ENCODE peak calls at places on chromosomes 12 and 14, in ten cellular contexts. O is neural progenitor cell, W is endothelial cell of umbilical vein, E is fibroblast of lung, T is GM23338, Z is MM.1S, N is GM23248, K is mammary epithelial cell, B is K562, C is PC-3. Q is an unnamed sample. For H3K79me2, the result is how much of the 10 kb centered on the place peaks cover.

GRCh38 chr14:35406811-35407630 is 2.5 kb upstream of the NFKBIA start:
- DNase-seq in B (peak), E (peak), Z (peak), T (peak), C (peak), K (peak), W (peak), O (peak), N (peak), Q (peak)

GRCh38 chr12:110689002-110689600 is at the start of gene HVCN1:
- DNase-seq in K (no peak), Z (no peak), C (no peak), O (peak), B (peak), N (peak), W (no peak), E (peak), T (peak), Q (peak)

GRCh38 chr12:39905152-39905551 is 200.7 kb downstream of the SLC2A13 start:
- DNase-seq in E (peak), C (no peak), T (no peak), K (peak), N (peak), W (no peak), B (no peak), O (no peak), Z (no peak), Q (peak)

GRCh38 chr14:75968461-75968860 is 13.3 kb downstream of the TGFB3 start:
- DNase-seq in K (no peak), W (no peak), E (no peak), Z (no peak), N (peak), O (no peak), C (no peak), T (no peak), B (no peak), Q (no peak)

GRCh38 chr12:57033428-57033827 is 16.5 kb downstream of the MYO1A start:
- DNase-seq in Z (no peak), C (peak), B (no peak), O (no peak), N (no peak), K (peak), E (no peak), W (no peak), T (no peak), Q (no peak)

GRCh38 chr12:108839890-108840230 is 17.5 kb downstream of the SSH1 start:
- DNase-seq in C (no peak), E (no peak), K (no peak), B (no peak), Z (no peak), N (no peak), T (no peak), O (no peak), W (no peak), Q (no peak)

GRCh38 chr12:123937707-123938600 is 34.7 kb downstream of the CCDC92 start:
- DNase-seq in K (no peak), E (no peak), T (no peak), Z (peak), C (no peak), N (no peak), B (no peak), O (no peak), W (no peak), Q (no peak)

GRCh38 chr12:15966426-15966825 is 55.3 kb downstream of the DERA start:
- DNase-seq in E (no peak), O (no peak), K (peak), Z (no peak), T (no peak), C (peak), N (peak), B (no peak), W (peak), Q (no peak)

GRCh38 chr12:45010051-45010450 is 40.8 kb downstream of the DBX2 start:
- DNase-seq in E (peak), O (no peak), K (peak), W (peak), Z (no peak), T (no peak), N (peak), B (no peak), C (peak), Q (no peak)

GRCh38 chr12:24133385-24133784 is 183.9 kb upstream of the SOX5 start:
- DNase-seq in K (no peak), B (no peak), N (no peak), W (no peak), O (peak), Z (peak), T (peak), E (no peak), C (no peak), Q (no peak)

GRCh38 chr12:106140223-106140986 is 1.7 kb upstream of the NUAK1 start:
- DNase-seq in N (no peak), B (no peak), K (no peak), W (no peak), E (no peak), C (no peak), Z (no peak), T (no peak), O (peak), Q (peak)

GRCh38 chr12:117035287-117035686 is 63.9 kb downstream of the TESC start:
- DNase-seq in Z (no peak), B (no peak), E (no peak), N (no peak), T (peak), O (no peak), C (no peak), W (no peak), K (no peak), Q (no peak)

GRCh38 chr12:88945041-88945732 is 364.9 kb upstream of the KITLG start:
- DNase-seq in T (no peak), B (no peak), O (no peak), C (no peak), N (no peak), K (no peak), E (peak), Z (no peak), W (peak), Q (no peak)

GRCh38 chr12:22687677-22688076 is 62.7 kb downstream of the ETNK1 start:
- DNase-seq in C (peak), W (peak), O (no peak), N (peak), T (no peak), Z (peak), K (peak), B (no peak), E (peak), Q (no peak)

GRCh38 chr12:49416892-49417291 is 49.6 kb downstream of the SPATS2 start:
- DNase-seq in Z (no peak), O (no peak), N (no peak), W (no peak), E (no peak), C (no peak), T (no peak), K (no peak), B (no peak), Q (no peak)

GRCh38 chr12:54195736-54196347 is 7.1 kb upstream of the SMUG1 start:
- DNase-seq in B (peak), C (no peak), W (peak), E (peak), K (no peak), Z (no peak), T (no peak), N (peak), O (no peak), Q (peak)

GRCh38 chr12:69388371-69388770 is 28.8 kb downstream of the YEATS4 start:
- DNase-seq in Z (peak), N (peak), K (peak), O (no peak), B (no peak), W (peak), E (peak), T (no peak), C (peak), Q (peak)

GRCh38 chr14:30298266-30298795 is 260.6 kb upstream of the G2E3 start:
- DNase-seq in W (no peak), B (no peak), O (no peak), N (no peak), E (no peak), K (peak), T (no peak), C (no peak), Z (no peak), Q (no peak)

GRCh38 chr12:45128637-45129036 is 77.7 kb upstream of the DBX2 start:
- DNase-seq in K (no peak), C (no peak), T (no peak), E (no peak), W (no peak), Z (no peak), B (no peak), O (no peak), N (no peak), Q (no peak)

GRCh38 chr12:25034676-25035075 is 85.8 kb upstream of the BCAT1 start:
- DNase-seq in E (no peak), O (no peak), N (no peak), Z (no peak), T (no peak), W (no peak), K (peak), C (no peak), B (no peak), Q (no peak)

GRCh38 chr14:50978888-50979287 is 34.6 kb upstream of the PYGL start:
- DNase-seq in N (no peak), C (no peak), W (no peak), Z (peak), O (no peak), K (no peak), B (no peak), T (no peak), E (no peak), Q (no peak)

GRCh38 chr14:26204954-26205479 is 392.8 kb downstream of the NOVA1 start:
- DNase-seq in B (no peak), E (peak), K (no peak), W (peak), C (no peak), T (peak), O (peak), Z (no peak), N (peak), Q (peak)

GRCh38 chr12:126114420-126114819 is 1049.2 kb downstream of the AACS start:
- DNase-seq in K (no peak), N (no peak), Z (no peak), O (no peak), E (no peak), T (no peak), B (no peak), W (no peak), C (no peak), Q (no peak)

GRCh38 chr12:1527789-1528188 is 66.6 kb downstream of the FBXL14 start:
- DNase-seq in N (peak), B (no peak), O (no peak), E (peak), W (no peak), K (peak), T (no peak), C (peak), Z (no peak), Q (no peak)

GRCh38 chr14:77268989-77269595 is 1.9 kb downstream of the NGB start:
- DNase-seq in Z (peak), T (peak), C (no peak), W (no peak), B (no peak), K (peak), N (no peak), O (no peak), E (no peak), Q (no peak)

GRCh38 chr12:3267690-3268089 is 190.5 kb downstream of the TSPAN9 start:
- DNase-seq in O (no peak), W (no peak), E (no peak), Z (no peak), K (no peak), N (no peak), T (no peak), B (no peak), C (no peak), Q (no peak)

GRCh38 chr12:12716151-12716844 is 870 bp upstream of the CDKN1B start:
- DNase-seq in N (peak), B (no peak), W (peak), O (no peak), E (peak), K (peak), C (peak), T (peak), Z (peak), Q (peak)

GRCh38 chr12:122318607-122319311 is 52.5 kb upstream of the VPS33A start:
- DNase-seq in T (no peak), Z (no peak), C (peak), E (peak), B (no peak), N (peak), O (no peak), K (no peak), W (peak), Q (no peak)

GRCh38 chr12:30694971-30695326 is 720 bp downstream of the IPO8 start:
- DNase-seq in N (peak), O (peak), T (peak), K (peak), Z (peak), C (peak), W (peak), E (peak), B (peak), Q (peak)

GRCh38 chr12:94855853-94856252 is 147.6 kb downstream of the NDUFA12 start:
- DNase-seq in C (no peak), E (no peak), Z (no peak), T (no peak), K (no peak), O (no peak), B (no peak), W (no peak), N (no peak), Q (no peak)

GRCh38 chr14:50974118-50974517 is 29.8 kb upstream of the PYGL start:
- DNase-seq in T (no peak), C (no peak), O (no peak), N (no peak), W (no peak), K (no peak), Z (no peak), B (no peak), E (no peak), Q (no peak)

GRCh38 chr12:124411291-124411878 is 116.5 kb downstream of the RFLNA start:
- DNase-seq in W (no peak), E (peak), K (peak), O (peak), Z (no peak), N (peak), T (no peak), B (no peak), C (peak), Q (peak)

GRCh38 chr12:116265361-116266128 is 11.9 kb downstream of the MED13L start:
- DNase-seq in C (no peak), T (no peak), K (no peak), W (no peak), N (peak), Z (no peak), E (no peak), B (no peak), O (no peak), Q (no peak)

GRCh38 chr12:71475280-71475679 is 35.7 kb downstream of the LGR5 start:
- DNase-seq in C (no peak), N (peak), T (no peak), B (no peak), O (no peak), W (no peak), E (no peak), Z (no peak), K (no peak), Q (no peak)

GRCh38 chr12:111438501-111438900 is 32.8 kb downstream of the SH2B3 start:
- DNase-seq in O (peak), E (peak), C (peak), T (peak), B (no peak), N (peak), W (peak), K (peak), Z (no peak), Q (peak)

GRCh38 chr14:59831121-59831730 is 39.4 kb downstream of the RTN1 start:
- DNase-seq in T (no peak), K (no peak), E (no peak), O (no peak), B (no peak), Z (no peak), N (no peak), C (no peak), W (no peak), Q (no peak)

GRCh38 chr12:75481013-75481705 is 604 bp downstream of the GLIPR1 start:
- DNase-seq in O (no peak), W (peak), E (peak), B (no peak), C (no peak), T (no peak), N (peak), Z (peak), K (no peak), Q (no peak)
- H2AFZ ChIP-seq in O (no peak), W (peak), E (no peak), B (peak), C (peak), T (peak), N (peak), Z (peak), K (peak), Q (peak)

GRCh38 chr14:100027771-100028490 is 37.3 kb upstream of the EVL start:
- DNase-seq in B (no peak), C (no peak), E (no peak), W (no peak), Z (no peak), T (no peak), N (peak), K (no peak), O (no peak), Q (no peak)
- H3K79me2 ChIP-seq in B (under half), C (under half), E (under half), W (under half), Z (under half), T (under half), N (half or more), K (under half), O (under half), Q (half or more)

GRCh38 chr14:91835920-91836843 is 31.2 kb downstream of the TC2N start:
- DNase-seq in E (no peak), B (peak), N (peak), W (no peak), T (peak), C (peak), O (peak), Z (no peak), K (peak), Q (peak)
- TF ChIP-seq EZH2 in E (peak), B (no peak), N (no peak), W (peak), T (no peak), C (peak), O (peak), Z (no peak), K (no peak), Q (peak)

DNA sequence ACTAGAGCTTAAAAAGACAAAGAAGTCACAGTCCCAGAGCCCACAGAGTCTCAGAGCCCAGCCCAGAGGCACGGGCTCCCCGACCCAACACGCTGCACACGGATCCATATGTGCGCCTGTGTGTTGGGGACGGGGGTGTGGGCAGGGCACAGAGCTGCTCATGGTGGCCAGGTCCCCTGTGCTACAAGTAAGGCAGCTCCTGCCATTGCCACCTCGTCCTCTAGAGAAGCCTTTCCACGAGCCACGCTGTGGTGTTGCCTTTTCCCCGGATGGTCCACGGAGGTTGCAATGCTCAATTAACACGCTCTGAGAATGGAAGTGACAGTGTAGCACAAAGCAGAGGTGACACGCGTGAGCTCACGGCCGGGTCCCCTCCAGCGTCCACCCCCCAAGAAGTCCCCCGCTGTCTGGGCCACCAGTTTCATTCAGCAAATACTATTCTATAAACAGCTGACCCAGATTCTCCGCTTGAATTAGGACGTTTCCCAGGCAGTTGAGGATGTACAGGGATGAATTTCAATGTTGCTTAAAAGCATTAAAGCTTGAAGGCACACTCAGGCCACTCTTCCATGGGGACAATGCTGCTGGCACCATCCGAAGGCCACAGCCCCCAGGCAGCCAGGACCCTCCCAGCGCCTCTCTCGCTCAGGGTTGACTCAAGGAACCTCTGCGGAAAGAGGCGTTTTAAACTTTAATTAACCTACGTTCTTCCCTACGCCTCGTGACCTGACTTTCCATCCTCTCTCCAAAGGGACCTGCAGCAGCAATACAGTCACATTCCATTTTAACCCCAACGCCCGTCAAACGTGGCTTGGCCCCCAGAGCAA is 22.7 kb upstream of the EIF5 start:
- DNase-seq in K (no peak), B (no peak), T (no peak), E (no peak), Z (no peak), W (no peak), N (no peak), C (no peak), O (no peak), Q (no peak)
- H2AFZ ChIP-seq in K (no peak), B (no peak), T (peak), E (no peak), Z (no peak), W (no peak), N (no peak), C (no peak), O (peak), Q (no peak)

GRCh38 chr14:61428261-61428660 is 106.9 kb downstream of the PRKCH start:
- DNase-seq in K (no peak), Z (no peak), B (no peak), T (peak), E (no peak), O (no peak), C (no peak), W (no peak), N (no peak), Q (no peak)
- H3K79me2 ChIP-seq in K (under half), Z (under half), B (under half), T (under half), E (under half), O (under half), C (under half), W (half or more), N (under half), Q (under half)

GRCh38 chr12:42588981-42589464 is 523 bp downstream of the PRICKLE1 start:
- DNase-seq in E (peak), C (peak), T (peak), B (peak), K (peak), Z (no peak), O (peak), W (peak), N (peak), Q (peak)
- TF ChIP-seq EZH2 in E (peak), C (no peak), T (peak), B (no peak), K (no peak), Z (no peak), O (no peak), W (no peak), N (no peak), Q (no peak)

Q was measured in hepatocyte.